ENCODE peak calls at places on chromosomes 4 and X, in eight cellular contexts. S is lung; L is HCT116; R is CD4-positive, CD25-positive, alpha-beta regulatory T cell; M is ovary; O is Peyer's patch; J is left lung; X is transverse colon. P is an unnamed sample.
A peak's percentile ranks its signal among the peaks of the same experiment; 100 is the strongest.

GRCh38 chrX:44082829-44083228 is 109.6 kb upstream of the NDP start:
- DNase-seq in S (no peak), L (no peak), R (no peak), M (no peak), O (no peak), J (no peak), X (no peak), P (no peak)

GRCh38 chrX:140034916-140035315 is 69.6 kb upstream of the CXorf66 start:
- DNase-seq in S (no peak), L (no peak), R (no peak), M (no peak), O (no peak), J (no peak), X (no peak), P (peak; percentile 5)

GRCh38 chrX:54288277-54288676 is 69.6 kb downstream of the WNK3 start:
- DNase-seq in S (no peak), L (no peak), R (no peak), M (no peak), O (no peak), J (no peak), X (no peak), P (no peak)

GRCh38 chrX:151543706-151544105 is 19.8 kb upstream of the PASD1 start:
- DNase-seq in S (no peak), L (no peak), R (no peak), M (no peak), O (no peak), J (no peak), X (no peak), P (no peak)

GRCh38 chr4:62344915-62345314 is 1144.8 kb downstream of the ADGRL3 start:
- DNase-seq in S (no peak), L (no peak), R (no peak), M (no peak), O (no peak), J (no peak), X (no peak), P (no peak)

GRCh38 chrX:154600962-154601374 is 16.0 kb downstream of the CTAG1A start:
- DNase-seq in S (no peak), L (no peak), R (no peak), M (no peak), O (no peak), J (peak; percentile 19), X (no peak), P (no peak)

GRCh38 chr4:32106767-32107166 is 1386.6 kb downstream of the PCDH7 start:
- DNase-seq in S (no peak), L (no peak), R (no peak), M (no peak), O (no peak), J (no peak), X (no peak), P (no peak)

GRCh38 chrX:349196-349595 is 30.6 kb upstream of the GTPBP6 start:
- DNase-seq in S (no peak), L (no peak), R (no peak), M (no peak), O (no peak), J (no peak), X (no peak), P (no peak)

GRCh38 chrX:102516314-102516936 is at the start of gene TMSB15A:
- DNase-seq in S (peak; percentile 63), L (no peak), R (peak; percentile 19), M (peak; percentile 79), O (peak; percentile 72), J (peak; percentile 64), X (peak; percentile 53), P (no peak)

GRCh38 chrX:17674611-17675010 is 62.7 kb upstream of the SCML1 start:
- DNase-seq in S (no peak), L (no peak), R (no peak), M (no peak), O (no peak), J (no peak), X (no peak), P (no peak)

GRCh38 chr4:139921551-139922184 is 232.3 kb downstream of the MAML3 start:
- DNase-seq in S (peak; percentile 41), L (no peak), R (no peak), M (no peak), O (no peak), J (peak; percentile 43), X (peak; percentile 20), P (no peak)

GRCh38 chr4:38129452-38129830 is 169.2 kb downstream of the PTTG2 start:
- DNase-seq in S (no peak), L (no peak), R (no peak), M (no peak), O (no peak), J (no peak), X (no peak), P (no peak)

GRCh38 chrX:118502121-118502794 is 6.6 kb downstream of the DOCK11 start:
- DNase-seq in S (no peak), L (no peak), R (no peak), M (no peak), O (no peak), J (no peak), X (no peak), P (no peak)

GRCh38 chr4:167021545-167022155 is 212.6 kb downstream of the SPOCK3 start:
- DNase-seq in S (peak; percentile 55), L (peak; percentile 66), R (peak; percentile 22), M (peak; percentile 34), O (peak; percentile 82), J (peak; percentile 40), X (peak; percentile 56), P (peak; percentile 53)

GRCh38 chr4:96146686-96147085 is 306.8 kb downstream of the PDHA2 start:
- DNase-seq in S (no peak), L (no peak), R (no peak), M (no peak), O (no peak), J (no peak), X (no peak), P (no peak)

GRCh38 chr4:119632216-119632615 is 3.6 kb upstream of the PDE5A start:
- DNase-seq in S (no peak), L (no peak), R (no peak), M (no peak), O (no peak), J (no peak), X (no peak), P (no peak)

DNA sequence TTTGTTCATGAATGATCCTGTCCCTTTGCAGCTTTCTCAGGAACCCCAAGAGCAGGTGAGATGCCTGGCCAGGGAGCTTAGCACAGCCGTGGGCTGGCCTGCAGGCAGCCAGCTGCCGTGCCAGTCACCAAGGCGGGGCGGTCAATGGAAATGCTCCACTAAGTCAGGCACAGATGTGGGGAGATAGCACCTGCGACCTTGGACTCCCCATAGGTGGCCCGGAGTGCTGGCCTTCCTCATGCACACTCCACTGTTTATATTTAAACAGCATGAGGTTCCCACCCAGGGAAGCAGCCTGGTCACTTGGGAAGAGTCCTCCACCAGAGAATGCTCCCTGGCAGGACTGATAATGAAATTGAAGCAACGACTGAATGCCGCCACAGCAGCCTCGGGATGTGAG is 14.2 kb upstream of the ADRA2C start:
- DNase-seq in S (no peak), L (no peak), R (no peak), M (no peak), O (no peak), J (no peak), X (no peak), P (no peak)
- H3K4me3 ChIP-seq in S (no peak overlapping the region), L (no peak overlapping the region), R (no peak overlapping the region), M (no peak overlapping the region), O (no peak overlapping the region), J (no peak overlapping the region), X (no peak overlapping the region), P (no peak overlapping the region)

GRCh38 chr4:1044469-1045192 is 33.2 kb downstream of the FGFRL1 start:
- DNase-seq in S (no peak), L (no peak), R (no peak), M (peak; percentile 33), O (no peak), J (peak; percentile 26), X (no peak), P (no peak)

GRCh38 chr4:1043162-1043561 is 31.7 kb downstream of the FGFRL1 start:
- DNase-seq in S (no peak), L (no peak), R (no peak), M (no peak), O (no peak), J (no peak), X (no peak), P (no peak)

GRCh38 chr4:1045193-1045594 is 33.8 kb downstream of the FGFRL1 start:
- DNase-seq in S (no peak), L (no peak), R (no peak), M (no peak), O (no peak), J (peak; percentile 32), X (no peak), P (no peak)

GRCh38 chr4:1042352-1043025 is 31.1 kb downstream of the FGFRL1 start:
- DNase-seq in S (no peak), L (no peak), R (no peak), M (peak; percentile 29), O (no peak), J (no peak), X (no peak), P (no peak)

DNA sequence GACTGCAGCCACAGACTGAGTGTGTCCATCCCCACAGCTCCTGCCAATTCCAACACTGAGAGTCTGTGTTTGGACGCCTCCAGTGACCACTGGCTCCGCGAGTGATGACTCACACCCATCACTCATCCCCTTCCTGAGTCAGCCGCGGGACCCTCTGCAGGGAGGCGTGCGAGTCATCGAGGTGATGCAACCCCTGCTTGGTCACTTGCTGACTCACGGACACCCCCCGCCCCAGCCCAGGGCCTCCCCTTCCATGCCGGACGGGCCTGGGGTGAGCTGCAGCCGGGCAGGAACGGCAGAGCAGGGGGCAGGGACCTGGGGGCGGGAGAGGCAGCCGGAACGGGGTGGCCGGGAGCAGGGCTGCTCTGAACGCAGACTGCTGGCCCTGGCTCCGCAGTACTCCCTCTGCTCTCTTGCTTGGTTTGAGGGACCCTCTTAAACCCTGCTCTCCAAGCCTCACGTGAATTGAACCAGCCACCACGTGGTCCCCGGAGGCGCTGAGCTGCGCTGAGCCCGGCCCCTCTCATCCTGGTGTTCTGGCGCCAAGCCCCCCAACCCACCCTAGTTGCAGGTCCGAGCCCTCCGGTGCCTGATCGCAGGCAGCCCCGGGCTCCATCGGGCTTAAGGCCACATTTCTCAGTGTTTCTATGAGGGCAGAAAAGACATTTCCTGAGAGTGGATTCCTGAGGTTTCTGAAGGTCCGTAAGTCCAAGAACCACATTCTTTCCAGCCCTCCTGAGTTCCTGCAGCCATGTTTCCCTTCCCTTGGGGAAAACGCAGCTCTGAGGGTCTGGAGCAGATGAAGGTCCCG is 32.4 kb downstream of the FGFRL1 start:
- DNase-seq in S (peak; percentile 89), L (peak; percentile 93), R (no peak), M (peak; percentile 97), O (peak; percentile 86), J (peak; percentile 94), X (peak; percentile 76), P (no peak)
- H3K4me3 ChIP-seq in S (no peak overlapping the region), L (peak overlapping the region; percentile 22), R (no peak overlapping the region), M (peak overlapping the region; percentile 24), O (no peak overlapping the region), J (no peak overlapping the region), X (no peak overlapping the region), P (no peak overlapping the region)

GRCh38 chr4:149574973-149575372 is 240.7 kb downstream of the IQCM start:
- DNase-seq in S (no peak), L (no peak), R (no peak), M (no peak), O (no peak), J (no peak), X (no peak), P (peak; percentile 7)
- H3K4me3 ChIP-seq in S (no peak overlapping the region), L (no peak overlapping the region), R (no peak overlapping the region), M (no peak overlapping the region), O (no peak overlapping the region), J (no peak overlapping the region), X (no peak overlapping the region), P (no peak overlapping the region)

DNA sequence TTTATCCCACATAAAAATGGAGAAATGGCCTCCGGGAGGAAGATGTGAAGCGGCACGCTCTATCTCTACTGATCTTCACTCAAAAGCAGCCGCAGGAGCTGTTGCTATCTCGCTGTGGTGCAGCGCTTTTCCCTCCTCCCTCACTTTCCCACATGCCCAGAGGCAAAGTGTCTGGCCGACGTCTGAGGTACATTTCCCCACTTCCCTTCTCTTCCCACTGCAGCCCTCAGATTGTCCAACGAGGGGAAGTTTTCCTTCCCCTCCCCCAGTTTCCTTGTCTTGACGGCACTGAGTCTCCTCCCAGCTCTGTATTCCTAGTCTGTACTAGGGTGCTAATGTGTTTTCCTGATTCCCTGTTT is 662 bp upstream of the COL25A1 start:
- DNase-seq in S (no peak), L (no peak), R (no peak), M (peak; percentile 23), O (peak; percentile 43), J (no peak), X (no peak), P (no peak)
- H3K4me3 ChIP-seq in S (peak overlapping the region; percentile 40), L (no peak overlapping the region), R (no peak overlapping the region), M (peak overlapping the region; percentile 58), O (no peak overlapping the region), J (peak overlapping the region; percentile 47), X (peak overlapping the region; percentile 38), P (peak overlapping the region; percentile 28)

P was measured in Jurkat, Clone E6-1.